ENCODE peak calls at places on chromosomes 3 and 15, in four cellular contexts. N is NCI-H345; S is stimulated activated effector memory CD8-positive, alpha-beta T cell treated with anti-CD3 and anti-CD28 coated beads, Interleukin-12 subunit alpha, Interleukin-12 subunit beta, amount 100 ng/mL, for 72 hours; O is left cardiac atrium. G is an unnamed sample.

GRCh38 chr3:58117561-58118305 is 93.0 kb downstream of the DNASE1L3 start:
- DNase-seq in N (no peak), S (no peak), O (peak), G (no peak)

GRCh38 chr15:72515591-72516389 is 41.7 kb downstream of the ARIH1 start:
- DNase-seq in N (peak), S (no peak), O (no peak), G (no peak)

GRCh38 chr3:40179016-40179415 is 130.5 kb upstream of the EIF1B start:
- DNase-seq in N (peak), S (peak), O (peak), G (peak)

GRCh38 chr3:102332934-102333333 is 101.9 kb upstream of the ZPLD1 start:
- DNase-seq in N (no peak), S (no peak), O (no peak), G (peak)

GRCh38 chr15:62067448-62068044 is 769 bp downstream of the C2CD4A start:
- DNase-seq in N (peak), S (peak), O (peak), G (peak)

GRCh38 chr3:150235799-150236198 is 172.3 kb upstream of the TSC22D2 start:
- DNase-seq in N (no peak), S (no peak), O (no peak), G (peak)

GRCh38 chr3:13544951-13545651 is 3.8 kb upstream of the FBLN2 start:
- DNase-seq in N (no peak), S (no peak), O (peak), G (no peak)

GRCh38 chr3:11844891-11845290 is 1.8 kb downstream of the TAMM41 start:
- DNase-seq in N (no peak), S (no peak), O (no peak), G (no peak)

GRCh38 chr3:156412600-156412999 is 142.3 kb downstream of the SSR3 start:
- DNase-seq in N (no peak), S (no peak), O (no peak), G (no peak)

GRCh38 chr3:177306252-177306651 is 109.0 kb upstream of the TBL1XR1 start:
- DNase-seq in N (no peak), S (no peak), O (no peak), G (peak)

GRCh38 chr3:103184772-103185171 is 750.0 kb downstream of the ZPLD1 start:
- DNase-seq in N (no peak), S (no peak), O (no peak), G (peak)

GRCh38 chr15:89333959-89334509 is 590 bp downstream of the POLG start:
- DNase-seq in N (no peak), S (no peak), O (no peak), G (no peak)

GRCh38 chr3:127276396-127276795 is 11.4 kb downstream of the PRR20G start:
- DNase-seq in N (no peak), S (no peak), O (no peak), G (no peak)

GRCh38 chr15:30990036-30990435 is 1.4 kb downstream of the MTMR10 start:
- DNase-seq in N (no peak), S (no peak), O (no peak), G (no peak)

GRCh38 chr15:100106732-100107131 is 235.0 kb downstream of the ADAMTS17 start:
- DNase-seq in N (no peak), S (no peak), O (no peak), G (no peak)

GRCh38 chr3:158713094-158713499 is 19.2 kb downstream of the RARRES1 start:
- DNase-seq in N (no peak), S (no peak), O (peak), G (no peak)

GRCh38 chr15:68821898-68822380 is 1.2 kb upstream of the ANP32A start:
- DNase-seq in N (peak), S (peak), O (no peak), G (peak)

GRCh38 chr3:132254076-132254755 is 63.0 kb upstream of the ACP3 start:
- DNase-seq in N (no peak), S (no peak), O (no peak), G (no peak)

GRCh38 chr3:112672716-112673506 is 32.0 kb upstream of the CCDC80 start:
- DNase-seq in N (no peak), S (peak), O (no peak), G (no peak)

GRCh38 chr3:43998374-43998840 is 243.3 kb upstream of the TOPAZ1 start:
- DNase-seq in N (peak), S (no peak), O (no peak), G (no peak)

GRCh38 chr15:36863551-36863950 is 236.8 kb downstream of the MEIS2 start:
- DNase-seq in N (peak), S (no peak), O (no peak), G (no peak)

GRCh38 chr3:183268361-183268760 is 15.3 kb downstream of the B3GNT5 start:
- DNase-seq in N (no peak), S (peak), O (no peak), G (no peak)

GRCh38 chr15:28994142-28994829 is 108.5 kb downstream of the APBA2 start:
- DNase-seq in N (no peak), S (no peak), O (no peak), G (no peak)

GRCh38 chr3:65721386-65721785 is 317.3 kb downstream of the MAGI1 start:
- DNase-seq in N (no peak), S (no peak), O (no peak), G (no peak)